ENCODE peak calls at places on chromosomes 5 and 9, in seven cellular contexts. N, D, G, R, C, Z and L are unnamed samples.

GRCh38 chr9:112299514-112299913 is 33.9 kb downstream of the PTBP3 start:
- DNase-seq in N (no peak), D (no peak), G (peak), R (no peak), C (no peak), Z (no peak), L (no peak)

GRCh38 chr5:154683101-154683757 is 71.9 kb upstream of the LARP1 start:
- DNase-seq in N (no peak), D (no peak), G (no peak), R (no peak), C (no peak), Z (no peak), L (no peak)

GRCh38 chr5:170749911-170750431 is 33.6 kb upstream of the GABRP start:
- DNase-seq in N (peak), D (no peak), G (no peak), R (no peak), C (no peak), Z (no peak), L (no peak)

GRCh38 chr5:76469656-76470290 is 66.7 kb downstream of the IQGAP2 start:
- DNase-seq in N (no peak), D (no peak), G (no peak), R (no peak), C (no peak), Z (no peak), L (no peak)

GRCh38 chr9:136858844-136859757 is 7.0 kb downstream of the MAMDC4 start:
- DNase-seq in N (peak), D (no peak), G (no peak), R (no peak), C (no peak), Z (no peak), L (no peak)

GRCh38 chr5:10689391-10690081 is 71.5 kb downstream of the DAP start:
- DNase-seq in N (peak), D (peak), G (no peak), R (no peak), C (no peak), Z (peak), L (no peak)

GRCh38 chr5:159581502-159582249 is 251.4 kb upstream of the IL12B start:
- DNase-seq in N (no peak), D (no peak), G (no peak), R (no peak), C (peak), Z (no peak), L (peak)

GRCh38 chr9:974064-974992 is 2.1 kb upstream of the DMRT3 start:
- DNase-seq in N (no peak), D (no peak), G (no peak), R (no peak), C (no peak), Z (no peak), L (no peak)

GRCh38 chr9:84314306-84314705 is 26.3 kb downstream of the SLC28A3 start:
- DNase-seq in N (no peak), D (no peak), G (no peak), R (no peak), C (no peak), Z (no peak), L (no peak)

GRCh38 chr9:121538221-121538620 is 38.6 kb upstream of the GGTA1 start:
- DNase-seq in N (no peak), D (peak), G (peak), R (no peak), C (no peak), Z (no peak), L (peak)

GRCh38 chr9:98709968-98710965 is 1.5 kb upstream of the GABBR2 start:
- DNase-seq in N (no peak), D (no peak), G (no peak), R (no peak), C (no peak), Z (peak), L (no peak)

GRCh38 chr9:77011973-77012817 is 7.3 kb upstream of the FOXB2 start:
- DNase-seq in N (peak), D (peak), G (peak), R (no peak), C (no peak), Z (peak), L (peak)

GRCh38 chr9:134970198-134970597 is 52.5 kb upstream of the FCN1 start:
- DNase-seq in N (no peak), D (no peak), G (no peak), R (no peak), C (no peak), Z (no peak), L (no peak)

GRCh38 chr5:167993771-167994170 is 297.7 kb upstream of the WWC1 start:
- DNase-seq in N (no peak), D (no peak), G (no peak), R (no peak), C (no peak), Z (no peak), L (no peak)

GRCh38 chr5:141934099-141934844 is 10.6 kb downstream of the DELE1 start:
- DNase-seq in N (no peak), D (peak), G (no peak), R (no peak), C (no peak), Z (peak), L (no peak)

GRCh38 chr5:41112486-41113455 is 41.6 kb upstream of the MROH2B start:
- DNase-seq in N (no peak), D (no peak), G (no peak), R (no peak), C (no peak), Z (no peak), L (no peak)

GRCh38 chr5:148455055-148455675 is 71.4 kb downstream of the FBXO38 start:
- DNase-seq in N (no peak), D (no peak), G (no peak), R (no peak), C (no peak), Z (no peak), L (no peak)

GRCh38 chr9:122071716-122072115 is 21.4 kb downstream of the TTLL11 start:
- DNase-seq in N (no peak), D (peak), G (no peak), R (no peak), C (no peak), Z (no peak), L (no peak)

GRCh38 chr9:116322521-116322920 is 168.9 kb downstream of the PAPPA start:
- DNase-seq in N (no peak), D (no peak), G (no peak), R (no peak), C (no peak), Z (no peak), L (no peak)

GRCh38 chr5:132750471-132751230 is 3.4 kb downstream of the CCNI2 start:
- DNase-seq in N (peak), D (peak), G (no peak), R (peak), C (no peak), Z (no peak), L (no peak)

GRCh38 chr5:34687269-34688011 is 31.3 kb downstream of the RAI14 start:
- DNase-seq in N (no peak), D (no peak), G (no peak), R (no peak), C (no peak), Z (peak), L (peak)

GRCh38 chr5:10233505-10233904 is 16.2 kb downstream of the ATPSCKMT start:
- DNase-seq in N (no peak), D (peak), G (peak), R (no peak), C (peak), Z (peak), L (peak)

GRCh38 chr5:132074772-132075718 is 1.5 kb downstream of the CSF2 start:
- DNase-seq in N (no peak), D (no peak), G (no peak), R (no peak), C (no peak), Z (peak), L (peak)

GRCh38 chr5:109825450-109825849 is 135.7 kb downstream of the MAN2A1 start:
- DNase-seq in N (no peak), D (no peak), G (peak), R (no peak), C (peak), Z (no peak), L (no peak)

GRCh38 chr5:143653256-143653655 is 158.7 kb upstream of the HMHB1 start:
- DNase-seq in N (no peak), D (no peak), G (no peak), R (peak), C (no peak), Z (no peak), L (no peak)

GRCh38 chr9:129888085-129888808 is 53.0 kb downstream of the USP20 start:
- DNase-seq in N (no peak), D (no peak), G (no peak), R (peak), C (no peak), Z (peak), L (no peak)

GRCh38 chr5:95822038-95822407 is 503 bp downstream of the GLRX start:
- DNase-seq in N (no peak), D (peak), G (no peak), R (no peak), C (no peak), Z (peak), L (no peak)

GRCh38 chr9:136244116-136244775 is 1.4 kb downstream of the QSOX2 start:
- DNase-seq in N (no peak), D (no peak), G (peak), R (peak), C (no peak), Z (no peak), L (no peak)

GRCh38 chr5:147403659-147404640 is 105.9 kb downstream of the DPYSL3 start:
- DNase-seq in N (no peak), D (no peak), G (no peak), R (peak), C (peak), Z (no peak), L (peak)

GRCh38 chr5:3212869-3213268 is 382.8 kb upstream of the IRX1 start:
- DNase-seq in N (no peak), D (no peak), G (no peak), R (no peak), C (no peak), Z (no peak), L (no peak)

GRCh38 chr5:61999371-61999770 is 306.6 kb upstream of the KIF2A start:
- DNase-seq in N (no peak), D (no peak), G (no peak), R (no peak), C (no peak), Z (no peak), L (no peak)

GRCh38 chr9:27165670-27166069 is 56.6 kb downstream of the TEK start:
- DNase-seq in N (peak), D (no peak), G (peak), R (no peak), C (no peak), Z (no peak), L (no peak)

GRCh38 chr5:77791356-77791755 is 15.2 kb upstream of the TBCA start:
- DNase-seq in N (no peak), D (no peak), G (no peak), R (no peak), C (no peak), Z (no peak), L (no peak)

GRCh38 chr9:22037954-22038690 is 29.0 kb upstream of the CDKN2B start:
- DNase-seq in N (no peak), D (peak), G (no peak), R (no peak), C (no peak), Z (no peak), L (peak)

GRCh38 chr5:36150676-36151433 is 832 bp downstream of the LMBRD2 start:
- DNase-seq in N (peak), D (peak), G (peak), R (no peak), C (peak), Z (no peak), L (peak)

GRCh38 chr5:151587796-151588606 is 3.1 kb downstream of the FAT2 start:
- DNase-seq in N (no peak), D (no peak), G (no peak), R (no peak), C (no peak), Z (no peak), L (no peak)

GRCh38 chr5:151591144-151591819 is at the start of gene FAT2:
- DNase-seq in N (peak), D (no peak), G (no peak), R (no peak), C (no peak), Z (no peak), L (no peak)

GRCh38 chr5:151585970-151586369 is 5.2 kb downstream of the FAT2 start:
- DNase-seq in N (no peak), D (peak), G (no peak), R (no peak), C (no peak), Z (no peak), L (no peak)

GRCh38 chr5:151592855-151593408 is 1.8 kb upstream of the FAT2 start:
- DNase-seq in N (no peak), D (peak), G (peak), R (no peak), C (no peak), Z (no peak), L (no peak)

GRCh38 chr5:151589878-151590570 is 1.1 kb downstream of the FAT2 start:
- DNase-seq in N (no peak), D (no peak), G (no peak), R (no peak), C (no peak), Z (no peak), L (no peak)
- TF ChIP-seq SIN3A in N (no peak), D (no peak), G (no peak), R (no peak), C (no peak), Z (no peak), L (no peak)

GRCh38 chr9:37036237-37037136 is 2.4 kb upstream of the PAX5 start:
- DNase-seq in N (peak), D (peak), G (no peak), R (no peak), C (no peak), Z (no peak), L (no peak)
- TF ChIP-seq SIN3A in N (no peak), D (no peak), G (no peak), R (peak), C (no peak), Z (no peak), L (no peak)

GRCh38 chr5:172421-172820 is 18.9 kb upstream of the LRRC14B start:
- DNase-seq in N (no peak), D (no peak), G (no peak), R (no peak), C (no peak), Z (no peak), L (no peak)

GRCh38 chr5:173639-174600 is 17.4 kb upstream of the LRRC14B start:
- DNase-seq in N (no peak), D (no peak), G (no peak), R (no peak), C (no peak), Z (no peak), L (no peak)

GRCh38 chr5:176296-176823 is 14.9 kb upstream of the LRRC14B start:
- DNase-seq in N (no peak), D (no peak), G (no peak), R (no peak), C (no peak), Z (no peak), L (no peak)

GRCh38 chr5:172841-173251 is 18.4 kb upstream of the LRRC14B start:
- DNase-seq in N (no peak), D (no peak), G (no peak), R (no peak), C (no peak), Z (no peak), L (no peak)

GRCh38 chr5:174876-175465 is 16.3 kb upstream of the LRRC14B start:
- DNase-seq in N (no peak), D (no peak), G (no peak), R (no peak), C (no peak), Z (no peak), L (no peak)
- TF ChIP-seq SIN3A in N (no peak), D (no peak), G (no peak), R (no peak), C (no peak), Z (no peak), L (no peak)

GRCh38 chr9:127794001-127794791 is 8.4 kb downstream of the CDK9 start:
- DNase-seq in N (no peak), D (no peak), G (no peak), R (no peak), C (no peak), Z (no peak), L (no peak)

GRCh38 chr9:127790094-127790855 is 4.4 kb downstream of the CDK9 start:
- DNase-seq in N (no peak), D (no peak), G (no peak), R (no peak), C (no peak), Z (no peak), L (no peak)

GRCh38 chr9:127793093-127793708 is 7.4 kb downstream of the CDK9 start:
- DNase-seq in N (no peak), D (no peak), G (no peak), R (no peak), C (no peak), Z (no peak), L (no peak)

GRCh38 chr9:127791085-127791484 is 5.3 kb downstream of the CDK9 start:
- DNase-seq in N (no peak), D (no peak), G (no peak), R (no peak), C (no peak), Z (no peak), L (no peak)

DNA sequence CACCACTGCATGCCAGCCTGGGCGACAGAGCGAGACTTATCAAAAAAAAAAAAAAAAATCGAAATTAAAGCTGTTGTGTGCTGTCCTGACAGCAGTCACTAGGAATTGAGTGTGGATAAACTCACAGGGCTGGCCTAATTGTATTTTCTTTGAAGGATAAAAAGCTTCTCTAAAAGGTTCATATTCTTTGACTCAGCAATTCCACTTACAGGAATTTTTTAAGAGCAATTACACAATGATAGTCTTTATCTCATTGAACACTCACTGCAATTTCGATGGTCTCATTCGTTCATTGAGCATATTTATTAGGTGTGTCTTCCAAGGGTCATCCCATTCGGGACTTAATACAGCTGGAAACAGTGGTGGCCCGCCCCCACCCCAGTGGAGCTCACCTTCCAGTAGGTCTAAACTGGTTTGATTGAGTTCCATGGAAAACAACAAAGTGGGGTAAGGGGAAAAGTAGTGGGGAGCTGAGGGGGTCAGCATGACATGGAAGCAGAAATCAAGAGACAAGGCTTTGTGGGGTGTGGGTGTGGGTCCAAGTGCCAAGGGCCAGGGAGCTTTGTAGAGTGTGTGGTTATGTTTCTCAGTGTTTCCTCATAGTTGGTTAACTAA is 6.7 kb downstream of the CDK9 start:
- DNase-seq in N (no peak), D (no peak), G (no peak), R (no peak), C (no peak), Z (no peak), L (no peak)
- TF ChIP-seq SIN3A in N (no peak), D (no peak), G (no peak), R (no peak), C (no peak), Z (no peak), L (no peak)

DNA sequence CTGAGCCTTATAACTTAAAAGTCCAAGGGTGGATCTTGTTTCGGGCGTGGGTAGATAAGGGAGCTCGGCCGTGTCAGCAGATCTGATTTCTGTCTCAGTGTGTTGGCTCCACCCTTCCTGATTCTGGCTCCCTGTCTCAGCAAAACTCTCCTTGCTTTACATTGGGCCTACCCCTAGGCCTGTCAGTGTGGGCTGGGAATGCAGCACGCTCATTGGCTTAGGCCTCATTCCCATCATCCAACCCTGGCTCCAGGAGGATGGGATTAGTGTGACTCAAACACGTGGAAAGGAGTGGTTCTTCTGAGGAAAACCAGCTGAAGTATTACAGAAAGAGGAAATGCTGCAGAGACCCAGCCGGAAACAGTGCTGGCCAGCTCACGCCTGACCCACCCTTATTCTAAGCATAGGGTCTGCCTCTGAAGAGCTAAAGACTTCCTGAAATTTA is 59.9 kb downstream of the ZFAND5 start:
- DNase-seq in N (no peak), D (peak), G (peak), R (no peak), C (no peak), Z (peak), L (peak)
- TF ChIP-seq SIN3A in N (no peak), D (no peak), G (no peak), R (no peak), C (no peak), Z (no peak), L (peak)

GRCh38 chr9:110655723-110656641 is 12.6 kb upstream of the MUSK start:
- DNase-seq in N (no peak), D (no peak), G (no peak), R (no peak), C (no peak), Z (no peak), L (no peak)
- TF ChIP-seq SIN3A in N (no peak), D (no peak), G (no peak), R (no peak), C (no peak), Z (no peak), L (no peak)